ENCODE peak calls at places on chromosomes 2 and 18, in four cellular contexts. G is tibial nerve, R is H54, E is A549. L is an unnamed sample.
A peak's percentile ranks its signal among the peaks of the same experiment; 100 is the strongest.

GRCh38 chr18:48003426-48004349 is 73.2 kb upstream of the SMAD2 start:
- DNase-seq in G (no peak), R (peak; percentile 50), E (peak; percentile 98), L (no peak)

GRCh38 chr2:105610444-105611327 is 134.0 kb upstream of the NCK2 start:
- DNase-seq in G (no peak), R (no peak), E (no peak), L (no peak)

GRCh38 chr18:31555971-31556747 is 35.5 kb upstream of the TTR start:
- DNase-seq in G (no peak), R (peak; percentile 8), E (peak; percentile 58), L (peak; percentile 70)

GRCh38 chr2:191321861-191322662 is 76.9 kb downstream of the MYO1B start:
- DNase-seq in G (no peak), R (no peak), E (no peak), L (peak; percentile 51)

GRCh38 chr18:35479911-35480586 is 17.7 kb downstream of the INO80C start:
- DNase-seq in G (no peak), R (no peak), E (peak; percentile 56), L (no peak)

GRCh38 chr18:52677991-52678390 is 338.0 kb downstream of the DCC start:
- DNase-seq in G (no peak), R (no peak), E (no peak), L (no peak)

GRCh38 chr2:43634604-43635306 is 2.3 kb upstream of the PLEKHH2 start:
- DNase-seq in G (no peak), R (no peak), E (peak; percentile 94), L (peak; percentile 89)

GRCh38 chr2:133255363-133255762 is 312.9 kb downstream of the NCKAP5 start:
- DNase-seq in G (no peak), R (no peak), E (no peak), L (no peak)

GRCh38 chr2:207796585-207797350 is 27.1 kb upstream of the FZD5 start:
- DNase-seq in G (no peak), R (no peak), E (peak; percentile 57), L (peak; percentile 28)

GRCh38 chr2:211948932-211949331 is 589.7 kb downstream of the ERBB4 start:
- DNase-seq in G (no peak), R (no peak), E (no peak), L (no peak)

GRCh38 chr2:12819098-12819465 is 102.3 kb downstream of the TRIB2 start:
- DNase-seq in G (peak; percentile 65), R (peak; percentile 39), E (no peak), L (peak; percentile 99)

GRCh38 chr2:9753276-9753600 is 90.0 kb upstream of the TAF1B start:
- DNase-seq in G (no peak), R (peak; percentile 87), E (peak; percentile 92), L (peak; percentile 91)

GRCh38 chr18:1732143-1732542 is 827.5 kb downstream of the ADCYAP1 start:
- DNase-seq in G (no peak), R (no peak), E (no peak), L (no peak)

GRCh38 chr2:63899639-63900038 is 57.9 kb downstream of the UGP2 start:
- DNase-seq in G (no peak), R (no peak), E (no peak), L (no peak)

GRCh38 chr2:216888907-216889622 is 29.2 kb upstream of the TNP1 start:
- DNase-seq in G (no peak), R (no peak), E (no peak), L (no peak)
- TF ChIP-seq POLR2A in G (no peak), R (no peak), E (no peak), L (no peak)

GRCh38 chr2:38065502-38066135 is 10.3 kb downstream of the CYP1B1 start:
- DNase-seq in G (no peak), R (no peak), E (no peak), L (no peak)
- TF ChIP-seq POLR2A in G (no peak), R (no peak), E (no peak), L (no peak)

GRCh38 chr2:24080721-24081120 is 3.9 kb downstream of the TP53I3 start:
- DNase-seq in G (no peak), R (no peak), E (no peak), L (peak; percentile 36)

GRCh38 chr2:24084386-24085375 is at the start of gene TP53I3:
- DNase-seq in G (peak; percentile 79), R (peak; percentile 89), E (peak; percentile 97), L (peak; percentile 84)

GRCh38 chr2:24086241-24086640 is 1.6 kb upstream of the TP53I3 start:
- DNase-seq in G (no peak), R (no peak), E (no peak), L (no peak)

GRCh38 chr2:24082787-24083566 is 1.7 kb downstream of the TP53I3 start:
- DNase-seq in G (no peak), R (no peak), E (no peak), L (no peak)

DNA sequence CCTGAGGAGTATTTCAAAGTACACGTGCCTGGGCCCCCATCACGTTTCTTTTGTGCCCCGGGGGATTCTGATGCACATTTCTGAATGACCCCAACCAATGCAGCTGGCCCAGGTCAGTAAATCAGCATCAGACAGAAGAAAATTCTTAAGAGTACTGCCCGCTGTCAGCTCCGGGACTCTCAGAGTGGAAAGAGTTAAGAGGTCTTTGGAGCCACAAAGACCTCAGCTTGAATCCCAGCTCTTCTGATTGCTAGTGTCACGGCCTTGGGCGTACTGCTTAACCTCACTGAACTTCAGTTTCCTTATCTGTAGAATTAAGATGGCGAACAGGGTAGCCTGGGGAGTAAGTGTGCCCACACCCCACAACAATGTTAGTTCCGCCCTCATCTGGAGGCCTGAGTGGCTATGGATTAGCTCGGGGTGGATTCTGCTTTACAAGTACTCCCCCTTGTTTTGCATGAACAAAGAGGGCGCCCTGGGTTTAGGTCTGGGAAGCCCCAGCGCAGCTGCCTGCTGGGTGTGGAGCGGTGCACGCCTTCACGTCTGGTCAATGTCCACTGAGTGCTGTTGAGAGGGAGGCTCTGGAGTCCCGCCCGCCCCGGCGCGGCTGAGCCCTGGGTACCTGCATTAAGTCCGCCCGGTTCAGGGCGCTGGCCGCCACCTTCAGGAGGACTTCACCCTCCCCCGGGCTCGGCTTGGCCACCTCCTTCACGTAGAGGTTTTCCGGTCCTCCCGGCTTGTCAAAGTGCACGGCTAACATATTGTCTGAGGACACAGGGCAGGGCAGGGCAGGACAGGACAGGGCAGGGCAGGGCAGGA is 858 bp downstream of the TP53I3 start:
- DNase-seq in G (no peak), R (peak; percentile 68), E (peak; percentile 98), L (peak; percentile 79)
- TF ChIP-seq POLR2A in G (no peak), R (peak; percentile 6), E (peak; percentile 77), L (no peak)

GRCh38 chr2:227164745-227165350 is 424 bp downstream of the COL4A3 start:
- DNase-seq in G (no peak), R (no peak), E (peak; percentile 67), L (no peak)
- TF ChIP-seq POLR2A in G (no peak), R (no peak), E (no peak), L (no peak)

GRCh38 chr18:12328179-12328823 is 20.3 kb downstream of the TUBB6 start:
- DNase-seq in G (no peak), R (no peak), E (no peak), L (no peak)

GRCh38 chr18:12324991-12325725 is 17.1 kb downstream of the TUBB6 start:
- DNase-seq in G (no peak), R (no peak), E (no peak), L (no peak)

GRCh38 chr18:12327510-12328178 is 19.6 kb downstream of the TUBB6 start:
- DNase-seq in G (peak; percentile 56), R (peak; percentile 84), E (peak; percentile 77), L (peak; percentile 69)

GRCh38 chr18:12326711-12327460 is 18.8 kb downstream of the TUBB6 start:
- DNase-seq in G (no peak), R (no peak), E (no peak), L (no peak)

DNA sequence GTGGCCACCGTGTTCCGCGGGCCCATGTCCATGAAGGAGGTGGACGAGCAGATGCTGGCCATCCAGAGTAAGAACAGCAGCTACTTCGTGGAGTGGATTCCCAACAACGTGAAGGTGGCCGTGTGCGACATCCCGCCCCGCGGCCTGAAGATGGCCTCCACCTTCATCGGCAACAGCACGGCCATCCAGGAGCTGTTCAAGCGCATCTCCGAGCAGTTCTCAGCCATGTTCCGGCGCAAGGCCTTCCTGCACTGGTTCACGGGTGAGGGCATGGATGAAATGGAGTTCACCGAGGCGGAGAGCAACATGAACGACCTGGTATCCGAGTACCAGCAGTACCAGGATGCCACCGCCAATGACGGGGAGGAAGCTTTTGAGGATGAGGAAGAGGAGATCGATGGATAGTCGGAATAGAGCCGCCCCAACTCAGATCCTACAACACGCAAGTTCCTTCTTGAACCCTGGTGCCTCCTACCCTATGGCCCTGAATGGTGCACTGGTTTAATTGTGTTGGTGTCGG is 17.7 kb downstream of the TUBB6 start:
- DNase-seq in G (no peak), R (no peak), E (no peak), L (no peak)
- TF ChIP-seq POLR2A in G (no peak), R (no peak), E (no peak), L (no peak)

GRCh38 chr18:9066358-9066757 is 36.1 kb upstream of the NDUFV2 start:
- DNase-seq in G (no peak), R (no peak), E (no peak), L (no peak)
- TF ChIP-seq POLR2A in G (no peak), R (no peak), E (no peak), L (no peak)

L was measured in IMR-90.